ENCODE peak calls at places on chromosomes 11 and 22, in six cellular contexts. One of them, this sample, is unnamed.

GRCh38 chr11:126938718-126939117 is 61.9 kb downstream of the KIRREL3 start:
- DNase-seq in chondrocyte: no peak
- DNase-seq in body of pancreas: no peak
- DNase-seq in spleen: no peak
- DNase-seq in AG09319: no peak
- DNase-seq in A673: no peak
- DNase-seq in this sample: no peak

GRCh38 chr22:22709719-22710445 is 65.5 kb downstream of the GGTLC2 start:
- DNase-seq in body of pancreas: peak
- DNase-seq in A673: peak
- DNase-seq in chondrocyte: no peak
- DNase-seq in spleen: no peak
- DNase-seq in AG09319: no peak
- DNase-seq in this sample: peak

GRCh38 chr11:111631666-111632039 is 29.4 kb downstream of the SIK2 start:
- DNase-seq in body of pancreas: no peak
- DNase-seq in spleen: no peak
- DNase-seq in AG09319: peak
- DNase-seq in chondrocyte: no peak
- DNase-seq in A673: peak
- DNase-seq in this sample: no peak

GRCh38 chr11:71200761-71201160 is 51.6 kb downstream of the SHANK2 start:
- DNase-seq in chondrocyte: peak
- DNase-seq in spleen: peak
- DNase-seq in AG09319: no peak
- DNase-seq in A673: no peak
- DNase-seq in body of pancreas: no peak
- DNase-seq in this sample: no peak

GRCh38 chr11:131099746-131100145 is 183.5 kb upstream of the SNX19 start:
- DNase-seq in body of pancreas: no peak
- DNase-seq in A673: no peak
- DNase-seq in chondrocyte: no peak
- DNase-seq in AG09319: no peak
- DNase-seq in spleen: no peak
- DNase-seq in this sample: no peak

GRCh38 chr22:31577711-31578110 is 81.4 kb downstream of the SFI1 start:
- DNase-seq in A673: no peak
- DNase-seq in chondrocyte: no peak
- DNase-seq in AG09319: no peak
- DNase-seq in body of pancreas: no peak
- DNase-seq in spleen: no peak
- DNase-seq in this sample: no peak

GRCh38 chr11:11430431-11430830 is 77.4 kb upstream of the CSNK2A3 start:
- DNase-seq in spleen: no peak
- DNase-seq in A673: no peak
- DNase-seq in chondrocyte: no peak
- DNase-seq in AG09319: no peak
- DNase-seq in body of pancreas: no peak
- DNase-seq in this sample: no peak

GRCh38 chr11:9680028-9680427 is 16.2 kb downstream of the SWAP70 start:
- DNase-seq in chondrocyte: no peak
- DNase-seq in AG09319: no peak
- DNase-seq in body of pancreas: no peak
- DNase-seq in A673: no peak
- DNase-seq in spleen: no peak
- DNase-seq in this sample: no peak

GRCh38 chr11:38791346-38791961 is 2193.4 kb upstream of the RAG2 start:
- DNase-seq in A673: peak
- DNase-seq in chondrocyte: no peak
- DNase-seq in spleen: no peak
- DNase-seq in AG09319: peak
- DNase-seq in body of pancreas: peak
- DNase-seq in this sample: peak

GRCh38 chr11:17734986-17735822 is 623 bp downstream of the KCNC1 start:
- DNase-seq in AG09319: peak
- DNase-seq in chondrocyte: peak
- DNase-seq in body of pancreas: peak
- DNase-seq in spleen: peak
- DNase-seq in A673: peak
- DNase-seq in this sample: peak

GRCh38 chr11:34332524-34332923 is 25.3 kb downstream of the ABTB2 start:
- DNase-seq in body of pancreas: no peak
- DNase-seq in AG09319: no peak
- DNase-seq in chondrocyte: no peak
- DNase-seq in A673: no peak
- DNase-seq in spleen: no peak
- DNase-seq in this sample: no peak

GRCh38 chr11:1260023-1260501 is 37.2 kb downstream of the MUC5B start:
- DNase-seq in A673: no peak
- DNase-seq in body of pancreas: no peak
- DNase-seq in spleen: no peak
- DNase-seq in AG09319: no peak
- DNase-seq in chondrocyte: no peak
- DNase-seq in this sample: peak

GRCh38 chr11:66371627-66372415 is at the start of gene SLC29A2:
- DNase-seq in spleen: peak
- DNase-seq in A673: peak
- DNase-seq in body of pancreas: peak
- DNase-seq in chondrocyte: no peak
- DNase-seq in AG09319: no peak
- DNase-seq in this sample: peak
- TF ChIP-seq CTCF in spleen: no peak
- TF ChIP-seq CTCF in A673: no peak
- TF ChIP-seq CTCF in body of pancreas: no peak
- TF ChIP-seq CTCF in chondrocyte: no peak
- TF ChIP-seq CTCF in AG09319: no peak
- TF ChIP-seq CTCF in this sample: no peak

GRCh38 chr11:13114566-13115465 is 105.7 kb downstream of the RASSF10 start:
- DNase-seq in AG09319: no peak
- DNase-seq in spleen: no peak
- DNase-seq in chondrocyte: no peak
- DNase-seq in body of pancreas: peak
- DNase-seq in A673: no peak
- DNase-seq in this sample: peak
- TF ChIP-seq CTCF in AG09319: no peak
- TF ChIP-seq CTCF in spleen: no peak
- TF ChIP-seq CTCF in chondrocyte: no peak
- TF ChIP-seq CTCF in body of pancreas: no peak
- TF ChIP-seq CTCF in A673: peak
- TF ChIP-seq CTCF in this sample: no peak

GRCh38 chr11:59810189-59810910 is at the start of gene MRPL16:
- DNase-seq in A673: peak
- DNase-seq in AG09319: peak
- DNase-seq in chondrocyte: peak
- DNase-seq in spleen: peak
- DNase-seq in body of pancreas: peak
- DNase-seq in this sample: peak
- TF ChIP-seq CTCF in A673: no peak
- TF ChIP-seq CTCF in AG09319: no peak
- TF ChIP-seq CTCF in chondrocyte: peak
- TF ChIP-seq CTCF in spleen: peak
- TF ChIP-seq CTCF in body of pancreas: peak
- TF ChIP-seq CTCF in this sample: no peak

GRCh38 chr22:33341611-33342010 is 283.4 kb upstream of the SYN3 start:
- DNase-seq in AG09319: no peak
- DNase-seq in body of pancreas: no peak
- DNase-seq in spleen: no peak
- DNase-seq in A673: no peak
- DNase-seq in chondrocyte: no peak
- DNase-seq in this sample: no peak
- TF ChIP-seq CTCF in AG09319: no peak
- TF ChIP-seq CTCF in body of pancreas: no peak
- TF ChIP-seq CTCF in spleen: no peak
- TF ChIP-seq CTCF in A673: no peak
- TF ChIP-seq CTCF in chondrocyte: no peak
- TF ChIP-seq CTCF in this sample: no peak

GRCh38 chr11:58745705-58746364 is 14.1 kb upstream of the GLYAT start:
- DNase-seq in A673: no peak
- DNase-seq in chondrocyte: no peak
- DNase-seq in spleen: no peak
- DNase-seq in body of pancreas: no peak
- DNase-seq in AG09319: no peak
- DNase-seq in this sample: no peak

GRCh38 chr11:58744988-58745704 is 13.4 kb upstream of the GLYAT start:
- DNase-seq in chondrocyte: no peak
- DNase-seq in A673: no peak
- DNase-seq in AG09319: no peak
- DNase-seq in body of pancreas: no peak
- DNase-seq in spleen: no peak
- DNase-seq in this sample: no peak

GRCh38 chr11:58741127-58741526 is 9.4 kb upstream of the GLYAT start:
- DNase-seq in AG09319: no peak
- DNase-seq in A673: no peak
- DNase-seq in spleen: no peak
- DNase-seq in chondrocyte: no peak
- DNase-seq in body of pancreas: no peak
- DNase-seq in this sample: no peak

GRCh38 chr11:58742140-58742539 is 10.4 kb upstream of the GLYAT start:
- DNase-seq in A673: no peak
- DNase-seq in spleen: no peak
- DNase-seq in AG09319: no peak
- DNase-seq in body of pancreas: no peak
- DNase-seq in chondrocyte: no peak
- DNase-seq in this sample: no peak

GRCh38 chr11:58742981-58743880 is 11.5 kb upstream of the GLYAT start:
- DNase-seq in AG09319: no peak
- DNase-seq in spleen: no peak
- DNase-seq in body of pancreas: no peak
- DNase-seq in chondrocyte: no peak
- DNase-seq in A673: peak
- DNase-seq in this sample: peak
- TF ChIP-seq CTCF in AG09319: no peak
- TF ChIP-seq CTCF in spleen: no peak
- TF ChIP-seq CTCF in body of pancreas: no peak
- TF ChIP-seq CTCF in chondrocyte: peak
- TF ChIP-seq CTCF in A673: peak
- TF ChIP-seq CTCF in this sample: no peak

DNA sequence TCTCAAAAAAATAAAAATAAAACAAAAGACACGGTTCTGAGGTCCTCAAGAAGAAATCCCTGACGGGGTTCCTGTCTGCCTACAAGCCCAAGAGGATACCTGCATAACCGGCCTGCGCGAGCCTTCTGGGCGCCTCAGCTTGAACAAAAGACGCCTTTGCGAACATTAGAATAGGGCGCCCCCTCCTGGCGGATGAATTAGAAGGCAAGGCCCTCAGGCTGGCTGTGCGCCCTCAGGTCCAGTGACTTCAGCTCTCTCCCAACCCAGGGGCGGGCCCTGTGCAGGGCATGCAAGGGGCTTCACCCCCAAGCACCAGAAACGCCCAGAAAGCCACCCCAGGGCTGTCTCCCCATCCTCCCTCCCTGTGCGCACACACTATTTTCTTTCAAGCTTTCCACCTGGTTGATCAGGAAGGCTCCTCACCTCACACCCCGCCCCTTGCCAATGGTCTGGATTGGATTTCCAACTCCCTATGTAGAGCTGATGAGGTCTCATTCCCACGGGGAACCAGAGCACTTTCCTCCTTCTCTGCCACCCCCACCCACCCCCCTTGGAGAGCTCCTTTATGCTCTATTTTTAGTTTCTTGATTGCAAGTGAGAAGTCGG is 273.3 kb downstream of the BUD13 start:
- DNase-seq in spleen: no peak
- DNase-seq in chondrocyte: no peak
- DNase-seq in AG09319: peak
- DNase-seq in body of pancreas: peak
- DNase-seq in A673: peak
- DNase-seq in this sample: peak
- TF ChIP-seq CTCF in spleen: peak
- TF ChIP-seq CTCF in chondrocyte: peak
- TF ChIP-seq CTCF in AG09319: peak
- TF ChIP-seq CTCF in body of pancreas: no peak
- TF ChIP-seq CTCF in A673: peak
- TF ChIP-seq CTCF in this sample: peak

GRCh38 chr11:119306373-119306890 is 10.5 kb downstream of the MCAM start:
- DNase-seq in spleen: no peak
- DNase-seq in A673: no peak
- DNase-seq in AG09319: no peak
- DNase-seq in chondrocyte: no peak
- DNase-seq in body of pancreas: no peak
- DNase-seq in this sample: no peak

GRCh38 chr11:119309411-119309810 is 7.5 kb downstream of the MCAM start:
- DNase-seq in spleen: no peak
- DNase-seq in chondrocyte: no peak
- DNase-seq in body of pancreas: no peak
- DNase-seq in A673: no peak
- DNase-seq in AG09319: no peak
- DNase-seq in this sample: no peak

GRCh38 chr11:119305556-119306372 is 11.2 kb downstream of the MCAM start:
- DNase-seq in chondrocyte: no peak
- DNase-seq in body of pancreas: no peak
- DNase-seq in AG09319: no peak
- DNase-seq in spleen: no peak
- DNase-seq in A673: no peak
- DNase-seq in this sample: no peak

GRCh38 chr11:119307974-119308373 is 9.0 kb downstream of the MCAM start:
- DNase-seq in chondrocyte: no peak
- DNase-seq in A673: no peak
- DNase-seq in spleen: no peak
- DNase-seq in body of pancreas: no peak
- DNase-seq in AG09319: no peak
- DNase-seq in this sample: no peak

GRCh38 chr11:119307219-119307618 is 9.7 kb downstream of the MCAM start:
- DNase-seq in AG09319: no peak
- DNase-seq in spleen: no peak
- DNase-seq in body of pancreas: no peak
- DNase-seq in A673: no peak
- DNase-seq in chondrocyte: no peak
- DNase-seq in this sample: no peak
- TF ChIP-seq CTCF in AG09319: no peak
- TF ChIP-seq CTCF in spleen: no peak
- TF ChIP-seq CTCF in body of pancreas: no peak
- TF ChIP-seq CTCF in A673: peak
- TF ChIP-seq CTCF in chondrocyte: peak
- TF ChIP-seq CTCF in this sample: no peak

DNA sequence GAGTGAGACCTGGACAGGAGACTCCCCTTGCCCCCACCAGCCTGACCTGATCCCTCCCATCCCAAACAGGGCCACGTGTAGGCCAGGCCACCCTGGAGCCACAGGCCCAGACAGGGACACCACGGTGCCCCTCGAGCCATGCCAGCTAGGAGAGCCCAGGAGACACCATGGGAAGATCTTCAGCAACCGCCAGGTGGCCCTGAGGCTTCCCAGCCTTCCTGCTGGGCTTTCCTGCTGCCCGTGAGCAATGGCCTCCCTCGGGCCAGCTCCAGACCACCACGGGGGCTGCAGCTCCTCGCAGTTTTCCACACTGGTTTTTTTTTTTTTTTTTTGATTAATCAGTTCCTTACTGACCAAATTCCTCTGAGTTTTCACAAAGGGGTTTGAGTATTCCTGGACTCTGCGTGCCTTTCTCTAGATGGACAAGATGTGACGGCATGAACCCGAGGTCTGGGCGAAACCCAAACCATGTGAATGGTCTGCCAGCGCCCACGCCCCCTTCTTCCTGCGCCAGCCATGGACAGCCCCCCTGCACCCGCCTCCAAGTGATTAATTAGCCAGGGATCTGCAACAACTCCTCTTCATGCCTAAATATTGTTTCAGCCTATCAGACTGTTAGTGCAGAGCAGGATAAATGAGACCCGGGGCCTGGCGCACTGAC is 40.9 kb downstream of the TBX1 start:
- DNase-seq in body of pancreas: no peak
- DNase-seq in spleen: peak
- DNase-seq in chondrocyte: peak
- DNase-seq in AG09319: peak
- DNase-seq in A673: no peak
- DNase-seq in this sample: no peak
- TF ChIP-seq CTCF in body of pancreas: no peak
- TF ChIP-seq CTCF in spleen: peak
- TF ChIP-seq CTCF in chondrocyte: peak
- TF ChIP-seq CTCF in AG09319: no peak
- TF ChIP-seq CTCF in A673: no peak
- TF ChIP-seq CTCF in this sample: no peak